ENCODE peak calls at places on chromosomes 11 and 22, in eight cellular contexts. Z, A, M, I, F, U, N and K are unnamed samples.

GRCh38 chr11:72229336-72229924 is 4.9 kb downstream of the INPPL1 start:
- DNase-seq in Z (peak; percentile 17), A (peak; percentile 40), M (peak; percentile 4), I (peak; percentile 14), F (no peak), U (no peak), N (no peak), K (no peak)

GRCh38 chr11:109756951-109757350 is 335.0 kb downstream of the C11orf87 start:
- DNase-seq in Z (no peak), A (no peak), M (no peak), I (no peak), F (no peak), U (no peak), N (no peak), K (no peak)

GRCh38 chr22:50057868-50058311 is at the start of gene TTLL8:
- DNase-seq in Z (no peak), A (no peak), M (no peak), I (no peak), F (no peak), U (no peak), N (no peak), K (no peak)

GRCh38 chr11:13535819-13536218 is 40.0 kb upstream of the PTH start:
- DNase-seq in Z (no peak), A (no peak), M (peak; percentile 9), I (no peak), F (peak; percentile 6), U (peak; percentile 5), N (no peak), K (no peak)

GRCh38 chr22:44951510-44951816 is 58.3 kb downstream of the PHF21B start:
- DNase-seq in Z (no peak), A (no peak), M (no peak), I (no peak), F (no peak), U (no peak), N (no peak), K (no peak)

GRCh38 chr11:1719781-1720180 is 22.8 kb downstream of the KRTAP5-6 start:
- DNase-seq in Z (no peak), A (no peak), M (no peak), I (no peak), F (no peak), U (no peak), N (no peak), K (no peak)

GRCh38 chr11:116199182-116199581 is 573.6 kb downstream of the BUD13 start:
- DNase-seq in Z (no peak), A (no peak), M (no peak), I (peak; percentile 45), F (no peak), U (no peak), N (no peak), K (no peak)

GRCh38 chr22:42742940-42743339 is 22.3 kb upstream of the A4GALT start:
- DNase-seq in Z (no peak), A (no peak), M (peak; percentile 75), I (no peak), F (no peak), U (no peak), N (peak; percentile 75), K (no peak)

GRCh38 chr11:37264783-37265182 is 666.7 kb upstream of the RAG2 start:
- DNase-seq in Z (no peak), A (no peak), M (no peak), I (no peak), F (no peak), U (no peak), N (no peak), K (no peak)

GRCh38 chr11:44849922-44850321 is 100.8 kb downstream of the TP53I11 start:
- DNase-seq in Z (no peak), A (no peak), M (no peak), I (no peak), F (no peak), U (no peak), N (no peak), K (no peak)

GRCh38 chr22:30079952-30080533 is at the start of gene HORMAD2:
- DNase-seq in Z (no peak), A (peak; percentile 62), M (no peak), I (peak; percentile 59), F (no peak), U (peak; percentile 87), N (no peak), K (peak; percentile 31)

GRCh38 chr11:15905334-15905733 is 451.0 kb downstream of the SOX6 start:
- DNase-seq in Z (peak; percentile 76), A (no peak), M (no peak), I (no peak), F (no peak), U (no peak), N (no peak), K (no peak)

GRCh38 chr11:17498058-17498457 is 21.4 kb upstream of the ABCC8 start:
- DNase-seq in Z (no peak), A (no peak), M (no peak), I (peak; percentile 28), F (no peak), U (no peak), N (no peak), K (peak; percentile 21)

GRCh38 chr22:29797351-29797750 is 30.2 kb downstream of the UQCR10 start:
- DNase-seq in Z (no peak), A (no peak), M (no peak), I (peak; percentile 39), F (no peak), U (no peak), N (no peak), K (no peak)

GRCh38 chr11:125188021-125188420 is 23.5 kb downstream of the PKNOX2 start:
- DNase-seq in Z (no peak), A (no peak), M (no peak), I (no peak), F (no peak), U (no peak), N (no peak), K (no peak)

GRCh38 chr11:123377355-123377754 is 52.7 kb upstream of the GRAMD1B start:
- DNase-seq in Z (no peak), A (no peak), M (no peak), I (no peak), F (no peak), U (no peak), N (no peak), K (no peak)

GRCh38 chr11:121018746-121019145 is 5.2 kb upstream of the TBCEL start:
- DNase-seq in Z (no peak), A (no peak), M (no peak), I (no peak), F (no peak), U (no peak), N (no peak), K (no peak)

GRCh38 chr11:98234698-98235097 is 786.1 kb upstream of the CNTN5 start:
- DNase-seq in Z (no peak), A (no peak), M (no peak), I (no peak), F (no peak), U (no peak), N (no peak), K (no peak)

GRCh38 chr11:22677153-22677890 is 10.9 kb downstream of the GAS2 start:
- DNase-seq in Z (no peak), A (no peak), M (no peak), I (no peak), F (no peak), U (no peak), N (no peak), K (no peak)

GRCh38 chr11:111347002-111347722 is 31.9 kb downstream of the POU2AF1 start:
- DNase-seq in Z (no peak), A (no peak), M (no peak), I (no peak), F (no peak), U (no peak), N (peak; percentile 78), K (no peak)

GRCh38 chr11:13698147-13698546 is 29.7 kb downstream of the FAR1 start:
- DNase-seq in Z (no peak), A (no peak), M (peak; percentile 42), I (no peak), F (no peak), U (no peak), N (no peak), K (no peak)

GRCh38 chr11:94834931-94835330 is 66.8 kb downstream of the AMOTL1 start:
- DNase-seq in Z (no peak), A (no peak), M (no peak), I (no peak), F (no peak), U (no peak), N (no peak), K (no peak)
- TF ChIP-seq EP300 in Z (no peak), A (no peak), M (no peak), I (no peak), F (no peak), U (no peak), N (no peak), K (no peak)

GRCh38 chr11:65551572-65552398 is 6.4 kb downstream of the LTBP3 start:
- DNase-seq in Z (peak; percentile 81), A (no peak), M (peak; percentile 54), I (peak; percentile 85), F (peak; percentile 70), U (no peak), N (no peak), K (peak; percentile 90)
- TF ChIP-seq POLR2A in Z (no peak), A (no peak), M (no peak), I (no peak), F (no peak), U (no peak), N (no peak), K (peak; percentile 58)

GRCh38 chr22:47325249-47325648 is 562.8 kb downstream of the TBC1D22A start:
- DNase-seq in Z (no peak), A (no peak), M (no peak), I (no peak), F (no peak), U (no peak), N (no peak), K (no peak)

GRCh38 chr22:47327241-47327640 is 564.8 kb downstream of the TBC1D22A start:
- DNase-seq in Z (no peak), A (no peak), M (no peak), I (no peak), F (no peak), U (no peak), N (no peak), K (no peak)

GRCh38 chr22:47329727-47330653 is 567.5 kb downstream of the TBC1D22A start:
- DNase-seq in Z (no peak), A (no peak), M (no peak), I (no peak), F (no peak), U (no peak), N (no peak), K (no peak)

GRCh38 chr22:47331750-47332149 is 569.3 kb downstream of the TBC1D22A start:
- DNase-seq in Z (no peak), A (no peak), M (no peak), I (no peak), F (no peak), U (no peak), N (no peak), K (no peak)

GRCh38 chr22:47328550-47329243 is 566.2 kb downstream of the TBC1D22A start:
- DNase-seq in Z (no peak), A (no peak), M (peak; percentile 34), I (no peak), F (peak; percentile 5), U (no peak), N (no peak), K (no peak)
- TF ChIP-seq POLR2AphosphoS5 in Z (no peak), A (no peak), M (no peak), I (no peak), F (no peak), U (no peak), N (peak; percentile 8), K (no peak)

DNA sequence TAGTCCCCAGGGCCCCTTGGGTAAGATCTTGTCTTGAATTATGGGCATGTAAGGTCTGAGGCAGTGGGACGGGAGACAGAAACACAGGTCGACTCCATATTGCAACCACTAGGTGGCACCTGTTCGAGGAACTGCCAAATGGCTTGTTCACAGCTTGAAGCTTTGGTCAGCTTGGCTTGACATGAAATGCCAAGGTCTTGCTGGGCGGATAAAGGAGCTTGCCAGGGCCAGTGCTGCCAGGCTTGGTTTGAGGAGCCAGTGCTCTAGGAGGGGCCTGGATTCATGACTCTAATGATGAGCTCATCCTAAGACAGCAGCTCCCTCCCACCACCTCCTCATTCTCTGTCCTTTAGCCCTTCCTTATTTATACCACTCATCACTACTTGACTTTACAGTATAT is 11.9 kb upstream of the NRIP3 start:
- DNase-seq in Z (peak; percentile 75), A (peak; percentile 70), M (peak; percentile 70), I (peak; percentile 72), F (peak; percentile 56), U (peak; percentile 50), N (peak; percentile 86), K (peak; percentile 66)
- TF ChIP-seq EP300 in Z (no peak), A (no peak), M (no peak), I (no peak), F (no peak), U (no peak), N (no peak), K (no peak)